ENCODE peak calls at places on chromosomes 11 and 22, in six cellular contexts. One of them, this sample, is unnamed.

GRCh38 chr11:128692750-128693578 is 908 bp upstream of the FLI1 start:
- DNase-seq in fibroblast of lung: peak; percentile 39
- DNase-seq in H9: peak; percentile 58
- DNase-seq in GM23248: peak; percentile 87
- DNase-seq in PC-3: peak; percentile 42
- DNase-seq in HepG2: no peak
- DNase-seq in this sample: no peak

GRCh38 chr22:41983516-41983915 is 14.3 kb downstream of the SEPTIN3 start:
- DNase-seq in PC-3: no peak
- DNase-seq in fibroblast of lung: no peak
- DNase-seq in GM23248: peak; percentile 66
- DNase-seq in H9: no peak
- DNase-seq in HepG2: no peak
- DNase-seq in this sample: no peak

GRCh38 chr11:21774212-21774611 is 418.7 kb upstream of the ANO5 start:
- DNase-seq in HepG2: no peak
- DNase-seq in PC-3: peak; percentile 4
- DNase-seq in fibroblast of lung: peak; percentile 4
- DNase-seq in H9: no peak
- DNase-seq in GM23248: no peak
- DNase-seq in this sample: no peak

GRCh38 chr22:49235463-49236300 is 592.0 kb downstream of the BRD1 start:
- DNase-seq in fibroblast of lung: no peak
- DNase-seq in GM23248: no peak
- DNase-seq in H9: peak; percentile 34
- DNase-seq in PC-3: no peak
- DNase-seq in HepG2: no peak
- DNase-seq in this sample: no peak

GRCh38 chr11:55942785-55943392 is 6.7 kb upstream of the OR5I1 start:
- DNase-seq in GM23248: peak; percentile 49
- DNase-seq in fibroblast of lung: peak; percentile 1
- DNase-seq in HepG2: peak; percentile 23
- DNase-seq in H9: no peak
- DNase-seq in PC-3: peak; percentile 77
- DNase-seq in this sample: peak; percentile 10

GRCh38 chr11:12625438-12626071 is 48.7 kb upstream of the TEAD1 start:
- DNase-seq in fibroblast of lung: peak; percentile 94
- DNase-seq in HepG2: no peak
- DNase-seq in PC-3: peak; percentile 87
- DNase-seq in H9: no peak
- DNase-seq in GM23248: peak; percentile 87
- DNase-seq in this sample: no peak

GRCh38 chr22:31496735-31497146 is 405 bp downstream of the SFI1 start:
- DNase-seq in H9: no peak
- DNase-seq in PC-3: no peak
- DNase-seq in HepG2: no peak
- DNase-seq in fibroblast of lung: no peak
- DNase-seq in GM23248: peak; percentile 60
- DNase-seq in this sample: no peak

GRCh38 chr22:50011447-50012200 is 941 bp downstream of the IL17REL start:
- DNase-seq in PC-3: no peak
- DNase-seq in H9: peak; percentile 32
- DNase-seq in fibroblast of lung: no peak
- DNase-seq in HepG2: no peak
- DNase-seq in GM23248: no peak
- DNase-seq in this sample: no peak

GRCh38 chr22:50274311-50274710 is 4.1 kb upstream of the MAPK11 start:
- DNase-seq in HepG2: peak; percentile 44
- DNase-seq in fibroblast of lung: peak; percentile 59
- DNase-seq in PC-3: peak; percentile 58
- DNase-seq in GM23248: peak; percentile 71
- DNase-seq in H9: no peak
- DNase-seq in this sample: peak; percentile 30

GRCh38 chr22:25023879-25024278 is 71.4 kb downstream of the KIAA1671 start:
- DNase-seq in GM23248: no peak
- DNase-seq in PC-3: no peak
- DNase-seq in H9: no peak
- DNase-seq in HepG2: no peak
- DNase-seq in fibroblast of lung: no peak
- DNase-seq in this sample: no peak

GRCh38 chr11:90134420-90135003 is at the start of gene NAALAD2:
- DNase-seq in PC-3: no peak
- DNase-seq in GM23248: peak; percentile 66
- DNase-seq in H9: peak; percentile 80
- DNase-seq in HepG2: peak; percentile 59
- DNase-seq in fibroblast of lung: peak; percentile 45
- DNase-seq in this sample: peak; percentile 52

GRCh38 chr11:44780940-44781631 is 54.3 kb downstream of the TSPAN18 start:
- DNase-seq in GM23248: no peak
- DNase-seq in fibroblast of lung: peak; percentile 36
- DNase-seq in H9: peak; percentile 22
- DNase-seq in PC-3: no peak
- DNase-seq in HepG2: no peak
- DNase-seq in this sample: no peak

GRCh38 chr22:27100789-27101188 is 443.4 kb downstream of the MIAT start:
- DNase-seq in PC-3: no peak
- DNase-seq in fibroblast of lung: peak; percentile 95
- DNase-seq in GM23248: peak; percentile 69
- DNase-seq in HepG2: no peak
- DNase-seq in H9: peak; percentile 57
- DNase-seq in this sample: no peak

GRCh38 chr11:120182790-120183491 is 27.9 kb upstream of the OAF start:
- DNase-seq in PC-3: peak; percentile 47
- DNase-seq in GM23248: peak; percentile 68
- DNase-seq in H9: peak; percentile 73
- DNase-seq in fibroblast of lung: no peak
- DNase-seq in HepG2: peak; percentile 73
- DNase-seq in this sample: no peak

GRCh38 chr22:31244044-31244942 is 32.2 kb downstream of the LIMK2 start:
- DNase-seq in H9: peak; percentile 83
- DNase-seq in fibroblast of lung: peak; percentile 98
- DNase-seq in GM23248: peak; percentile 97
- DNase-seq in PC-3: peak; percentile 68
- DNase-seq in HepG2: peak; percentile 43
- DNase-seq in this sample: peak; percentile 82

GRCh38 chr11:94740083-94740974 is 27.8 kb upstream of the AMOTL1 start:
- DNase-seq in PC-3: peak; percentile 54
- DNase-seq in HepG2: no peak
- DNase-seq in GM23248: peak; percentile 80
- DNase-seq in fibroblast of lung: no peak
- DNase-seq in H9: peak; percentile 42
- DNase-seq in this sample: no peak

GRCh38 chr11:116930177-116930576 is 92.8 kb upstream of the APOA1 start:
- DNase-seq in H9: no peak
- DNase-seq in HepG2: peak; percentile 21
- DNase-seq in fibroblast of lung: peak; percentile 48
- DNase-seq in GM23248: peak; percentile 22
- DNase-seq in PC-3: no peak
- DNase-seq in this sample: peak; percentile 12

GRCh38 chr11:105056446-105056845 is 11.3 kb upstream of the CARD16 start:
- DNase-seq in fibroblast of lung: no peak
- DNase-seq in H9: no peak
- DNase-seq in GM23248: no peak
- DNase-seq in HepG2: no peak
- DNase-seq in PC-3: no peak
- DNase-seq in this sample: no peak

GRCh38 chr11:79090191-79090590 is 350.6 kb downstream of the TENM4 start:
- DNase-seq in GM23248: no peak
- DNase-seq in HepG2: no peak
- DNase-seq in fibroblast of lung: no peak
- DNase-seq in PC-3: peak; percentile 33
- DNase-seq in H9: no peak
- DNase-seq in this sample: no peak

GRCh38 chr11:131688056-131688693 is 317.8 kb downstream of the NTM start:
- DNase-seq in GM23248: peak; percentile 81
- DNase-seq in HepG2: peak; percentile 9
- DNase-seq in H9: peak; percentile 81
- DNase-seq in fibroblast of lung: peak; percentile 42
- DNase-seq in PC-3: peak; percentile 63
- DNase-seq in this sample: peak; percentile 54

DNA sequence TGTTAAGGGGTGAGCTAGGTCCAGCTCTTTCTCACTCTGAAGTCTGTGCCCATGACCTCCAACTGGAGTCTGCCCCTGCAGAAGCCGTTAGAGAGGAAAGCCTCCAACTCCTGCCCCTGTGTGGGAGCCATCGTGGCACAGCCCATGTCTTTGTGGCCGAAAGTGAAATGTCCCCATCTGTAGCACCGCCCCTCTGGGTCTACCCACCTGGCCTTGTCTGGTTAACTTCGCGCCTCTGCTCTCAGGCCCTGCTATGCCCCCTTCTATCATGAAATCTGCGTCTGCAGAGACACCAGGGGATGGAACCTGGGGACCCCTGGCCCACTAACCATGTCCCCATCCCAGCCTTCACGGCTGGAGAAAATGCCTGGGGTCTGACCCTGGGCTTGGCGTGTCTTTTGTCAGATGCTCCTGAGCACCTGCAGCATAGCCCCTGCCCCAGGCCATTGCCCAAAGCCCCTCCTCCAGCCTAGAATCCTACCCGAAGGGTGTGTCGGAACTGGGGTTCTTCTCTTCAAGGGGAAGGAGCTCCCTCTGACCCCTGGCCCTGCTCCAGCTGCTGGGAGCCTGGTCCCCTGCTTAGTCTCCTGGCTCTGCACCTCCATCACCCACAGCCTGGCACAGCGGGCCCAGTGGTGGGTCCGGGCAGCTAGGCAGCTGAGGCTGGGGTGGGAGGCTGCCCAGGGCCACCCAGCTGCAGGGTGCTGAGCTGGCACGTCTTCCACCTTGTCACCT is 35.8 kb upstream of the HMOX1 start:
- DNase-seq in H9: no peak
- DNase-seq in HepG2: no peak
- DNase-seq in PC-3: no peak
- DNase-seq in fibroblast of lung: no peak
- DNase-seq in GM23248: no peak
- DNase-seq in this sample: no peak
- H3K4me2 ChIP-seq in H9: no peak overlapping the region
- H3K4me2 ChIP-seq in HepG2: no peak overlapping the region
- H3K4me2 ChIP-seq in PC-3: no peak overlapping the region
- H3K4me2 ChIP-seq in fibroblast of lung: no peak overlapping the region
- H3K4me2 ChIP-seq in GM23248: no peak overlapping the region
- H3K4me2 ChIP-seq in this sample: no peak overlapping the region

GRCh38 chr11:839875-840617 is 2.3 kb downstream of the POLR2L start:
- DNase-seq in GM23248: peak; percentile 69
- DNase-seq in HepG2: no peak
- DNase-seq in H9: no peak
- DNase-seq in PC-3: peak; percentile 28
- DNase-seq in fibroblast of lung: no peak
- DNase-seq in this sample: no peak
- H4K20me1 ChIP-seq in GM23248: no peaks in the 10 kb centered on the region
- H4K20me1 ChIP-seq in HepG2: peaks cover 13% of the 10 kb centered on the region
- H4K20me1 ChIP-seq in H9: peaks cover 3% of the 10 kb centered on the region
- H4K20me1 ChIP-seq in PC-3: peaks cover 41% of the 10 kb centered on the region
- H4K20me1 ChIP-seq in fibroblast of lung: peaks cover 5% of the 10 kb centered on the region
- H4K20me1 ChIP-seq in this sample: no peaks in the 10 kb centered on the region

GRCh38 chr22:23836692-23837495 is 1.9 kb downstream of the DERL3 start:
- DNase-seq in GM23248: no peak
- DNase-seq in fibroblast of lung: no peak
- DNase-seq in H9: no peak
- DNase-seq in HepG2: no peak
- DNase-seq in PC-3: no peak
- DNase-seq in this sample: no peak
- H3K4me2 ChIP-seq in GM23248: no peak overlapping the region
- H3K4me2 ChIP-seq in fibroblast of lung: no peak overlapping the region
- H3K4me2 ChIP-seq in H9: no peak overlapping the region
- H3K4me2 ChIP-seq in HepG2: no peak overlapping the region
- H3K4me2 ChIP-seq in PC-3: no peak overlapping the region
- H3K4me2 ChIP-seq in this sample: no peak overlapping the region

DNA sequence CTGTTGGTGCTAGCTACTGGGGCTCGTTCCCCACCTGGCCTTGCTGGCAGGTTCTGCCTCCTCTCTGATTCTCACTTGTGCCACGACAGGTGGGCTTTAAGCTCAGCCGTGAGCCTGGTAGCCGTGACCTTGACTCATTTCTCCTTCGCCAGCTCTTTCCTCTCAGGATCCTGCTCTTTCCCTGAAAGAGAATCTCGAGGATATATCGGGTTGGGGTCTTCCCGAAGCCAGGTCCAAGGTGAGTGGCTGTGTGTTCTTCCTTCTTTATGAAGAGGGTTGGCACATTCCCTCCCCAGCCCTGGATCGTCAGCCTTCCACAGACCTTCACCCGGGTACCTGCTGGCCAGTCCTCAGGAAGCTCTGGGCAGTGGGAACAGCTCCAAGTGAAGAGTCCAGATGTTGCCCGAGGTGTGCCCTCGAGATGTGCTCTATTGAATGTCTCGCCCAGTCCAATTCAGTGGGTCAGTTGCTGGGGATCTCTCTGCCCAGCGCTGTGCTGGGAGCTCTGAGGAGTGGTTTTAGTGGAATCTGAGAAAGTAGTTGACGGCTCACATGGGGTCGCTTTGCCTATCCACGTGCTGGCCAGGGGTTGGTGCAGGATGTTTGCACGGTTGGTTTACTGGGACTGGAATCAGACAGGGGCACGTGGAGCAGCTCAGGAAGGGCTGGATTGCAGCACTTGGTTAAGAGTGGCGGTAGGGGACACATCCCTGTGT is 1.4 kb downstream of the ZNF74 start:
- DNase-seq in GM23248: no peak
- DNase-seq in PC-3: no peak
- DNase-seq in H9: no peak
- DNase-seq in fibroblast of lung: no peak
- DNase-seq in HepG2: no peak
- DNase-seq in this sample: no peak
- H4K20me1 ChIP-seq in GM23248: no peaks in the 10 kb centered on the region
- H4K20me1 ChIP-seq in PC-3: no peaks in the 10 kb centered on the region
- H4K20me1 ChIP-seq in H9: no peaks in the 10 kb centered on the region
- H4K20me1 ChIP-seq in fibroblast of lung: no peaks in the 10 kb centered on the region
- H4K20me1 ChIP-seq in HepG2: no peaks in the 10 kb centered on the region
- H4K20me1 ChIP-seq in this sample: no peaks in the 10 kb centered on the region

DNA sequence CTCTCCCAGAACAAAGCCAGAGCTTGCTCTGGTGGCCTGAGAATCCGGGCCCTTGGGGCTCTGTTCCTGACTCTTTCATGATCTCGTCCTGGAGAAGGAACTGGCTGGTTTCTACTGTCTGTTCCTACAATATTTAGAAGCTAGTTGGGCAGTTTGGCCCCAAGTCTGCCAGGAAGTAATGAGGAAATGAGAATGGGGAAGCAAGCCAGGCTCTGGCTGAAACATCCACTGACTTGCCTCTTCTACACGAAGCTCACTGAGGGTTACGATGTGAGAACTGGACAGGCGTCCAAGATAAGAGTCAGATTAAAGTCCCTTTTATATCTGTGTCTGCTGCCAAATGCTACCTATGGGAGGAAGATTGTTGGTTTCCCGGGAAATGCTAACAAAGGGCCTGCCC is 110.0 kb upstream of the KIRREL3 start:
- DNase-seq in H9: no peak
- DNase-seq in fibroblast of lung: no peak
- DNase-seq in PC-3: no peak
- DNase-seq in HepG2: no peak
- DNase-seq in GM23248: no peak
- DNase-seq in this sample: no peak
- H3K4me2 ChIP-seq in H9: no peak overlapping the region
- H3K4me2 ChIP-seq in fibroblast of lung: no peak overlapping the region
- H3K4me2 ChIP-seq in PC-3: no peak overlapping the region
- H3K4me2 ChIP-seq in HepG2: no peak overlapping the region
- H3K4me2 ChIP-seq in GM23248: no peak overlapping the region
- H3K4me2 ChIP-seq in this sample: no peak overlapping the region